ENCODE peak calls at places on chromosomes 11 and 22, in nine cellular contexts. One of them, this sample, is unnamed.
A peak's percentile ranks its signal among the peaks of the same experiment; 100 is the strongest.

GRCh38 chr11:81987829-81988472 is 745.7 kb downstream of the FAM181B start:
- DNase-seq in ACHN: no peak
- DNase-seq in fibroblast of lung: peak; percentile 35
- DNase-seq in cardiac fibroblast: peak; percentile 37
- DNase-seq in stomach: no peak
- DNase-seq in NCI-H774: no peak
- DNase-seq in HT1080: no peak
- DNase-seq in prostate gland: no peak
- DNase-seq in GM10248: no peak
- DNase-seq in this sample: peak; percentile 89

GRCh38 chr11:35554491-35555237 is 29.2 kb upstream of the PAMR1 start:
- DNase-seq in cardiac fibroblast: peak; percentile 39
- DNase-seq in ACHN: no peak
- DNase-seq in stomach: no peak
- DNase-seq in NCI-H774: no peak
- DNase-seq in fibroblast of lung: peak; percentile 23
- DNase-seq in HT1080: no peak
- DNase-seq in prostate gland: no peak
- DNase-seq in GM10248: no peak
- DNase-seq in this sample: no peak

GRCh38 chr22:46073683-46074504 is 76.4 kb upstream of the PPARA start:
- DNase-seq in ACHN: no peak
- DNase-seq in GM10248: no peak
- DNase-seq in stomach: peak; percentile 43
- DNase-seq in prostate gland: no peak
- DNase-seq in HT1080: no peak
- DNase-seq in NCI-H774: no peak
- DNase-seq in fibroblast of lung: peak; percentile 27
- DNase-seq in cardiac fibroblast: peak; percentile 50
- DNase-seq in this sample: peak; percentile 9

GRCh38 chr11:7299393-7299792 is 47.7 kb downstream of the SYT9 start:
- DNase-seq in HT1080: no peak
- DNase-seq in prostate gland: no peak
- DNase-seq in stomach: no peak
- DNase-seq in ACHN: no peak
- DNase-seq in GM10248: no peak
- DNase-seq in fibroblast of lung: no peak
- DNase-seq in cardiac fibroblast: no peak
- DNase-seq in NCI-H774: no peak
- DNase-seq in this sample: no peak

GRCh38 chr11:57395905-57396623 is 5.6 kb upstream of the PRG2 start:
- DNase-seq in ACHN: no peak
- DNase-seq in cardiac fibroblast: no peak
- DNase-seq in NCI-H774: no peak
- DNase-seq in fibroblast of lung: no peak
- DNase-seq in GM10248: no peak
- DNase-seq in prostate gland: no peak
- DNase-seq in stomach: no peak
- DNase-seq in HT1080: no peak
- DNase-seq in this sample: no peak

GRCh38 chr11:91691872-91692271 is 532.7 kb upstream of the FAT3 start:
- DNase-seq in fibroblast of lung: no peak
- DNase-seq in HT1080: no peak
- DNase-seq in GM10248: no peak
- DNase-seq in ACHN: no peak
- DNase-seq in cardiac fibroblast: no peak
- DNase-seq in NCI-H774: no peak
- DNase-seq in prostate gland: no peak
- DNase-seq in stomach: no peak
- DNase-seq in this sample: peak; percentile 88

GRCh38 chr11:16871368-16871767 is 132.9 kb downstream of the C11orf58 start:
- DNase-seq in NCI-H774: no peak
- DNase-seq in stomach: no peak
- DNase-seq in ACHN: no peak
- DNase-seq in HT1080: no peak
- DNase-seq in cardiac fibroblast: peak; percentile 13
- DNase-seq in fibroblast of lung: peak; percentile 41
- DNase-seq in prostate gland: no peak
- DNase-seq in GM10248: no peak
- DNase-seq in this sample: no peak

GRCh38 chr11:129392995-129393394 is 17.3 kb downstream of the BARX2 start:
- DNase-seq in cardiac fibroblast: no peak
- DNase-seq in ACHN: no peak
- DNase-seq in stomach: no peak
- DNase-seq in GM10248: no peak
- DNase-seq in fibroblast of lung: no peak
- DNase-seq in prostate gland: no peak
- DNase-seq in HT1080: no peak
- DNase-seq in NCI-H774: no peak
- DNase-seq in this sample: no peak

GRCh38 chr11:57778318-57779037 is 16.9 kb downstream of the CTNND1 start:
- DNase-seq in prostate gland: peak; percentile 91
- DNase-seq in GM10248: no peak
- DNase-seq in HT1080: peak; percentile 100
- DNase-seq in ACHN: peak; percentile 94
- DNase-seq in stomach: peak; percentile 95
- DNase-seq in fibroblast of lung: peak; percentile 99
- DNase-seq in cardiac fibroblast: peak; percentile 100
- DNase-seq in NCI-H774: no peak
- DNase-seq in this sample: peak; percentile 93

GRCh38 chr11:66510990-66511339 is 530 bp downstream of the BBS1 start:
- DNase-seq in NCI-H774: no peak
- DNase-seq in fibroblast of lung: no peak
- DNase-seq in stomach: no peak
- DNase-seq in HT1080: no peak
- DNase-seq in GM10248: no peak
- DNase-seq in ACHN: no peak
- DNase-seq in prostate gland: no peak
- DNase-seq in cardiac fibroblast: no peak
- DNase-seq in this sample: no peak

GRCh38 chr11:67395555-67396257 is 3.9 kb downstream of the RAD9A start:
- DNase-seq in cardiac fibroblast: no peak
- DNase-seq in prostate gland: no peak
- DNase-seq in ACHN: no peak
- DNase-seq in NCI-H774: no peak
- DNase-seq in fibroblast of lung: no peak
- DNase-seq in GM10248: no peak
- DNase-seq in HT1080: no peak
- DNase-seq in stomach: no peak
- DNase-seq in this sample: no peak